ENCODE peak calls at places on chromosomes 12 and 14, in nine cellular contexts. P, Q, N, Y, M, C, J, A and V are unnamed samples. For H3K4me1, the result is how much of the 10 kb centered on the place peaks cover.

GRCh38 chr14:64444984-64445845 is 20.1 kb upstream of the AKAP5 start:
- DNase-seq in P (no peak), Q (peak), N (no peak), Y (no peak), M (peak), C (peak), J (no peak), A (peak), V (peak)

GRCh38 chr12:66287275-66287674 is 15.0 kb upstream of the HELB start:
- DNase-seq in P (no peak), Q (no peak), N (no peak), Y (no peak), M (no peak), C (no peak), J (no peak), A (no peak), V (no peak)

GRCh38 chr12:68844788-68845695 is 37.1 kb downstream of the MDM2 start:
- DNase-seq in P (no peak), Q (no peak), N (peak), Y (no peak), M (no peak), C (no peak), J (no peak), A (no peak), V (no peak)

GRCh38 chr14:74612346-74613021 is 447 bp upstream of the LTBP2 start:
- DNase-seq in P (peak), Q (peak), N (peak), Y (peak), M (peak), C (peak), J (peak), A (peak), V (peak)

GRCh38 chr12:52419656-52420055 is 13.5 kb upstream of the KRT82 start:
- DNase-seq in P (no peak), Q (no peak), N (no peak), Y (no peak), M (no peak), C (peak), J (no peak), A (no peak), V (no peak)

GRCh38 chr12:101707131-101707782 is 9.8 kb downstream of the CHPT1 start:
- DNase-seq in P (no peak), Q (peak), N (no peak), Y (no peak), M (no peak), C (peak), J (no peak), A (no peak), V (no peak)

GRCh38 chr12:59595097-59595496 is 732 bp upstream of the SLC16A7 start:
- DNase-seq in P (no peak), Q (no peak), N (no peak), Y (no peak), M (no peak), C (no peak), J (no peak), A (no peak), V (no peak)

GRCh38 chr12:5665615-5666014 is 233.7 kb downstream of the NTF3 start:
- DNase-seq in P (no peak), Q (peak), N (no peak), Y (no peak), M (no peak), C (peak), J (no peak), A (no peak), V (no peak)

GRCh38 chr14:45177081-45177480 is 41.4 kb downstream of the FANCM start:
- DNase-seq in P (no peak), Q (peak), N (no peak), Y (no peak), M (no peak), C (peak), J (no peak), A (no peak), V (no peak)

GRCh38 chr12:131159660-131160059 is 206.0 kb downstream of the ADGRD1 start:
- DNase-seq in P (no peak), Q (no peak), N (no peak), Y (no peak), M (no peak), C (no peak), J (no peak), A (no peak), V (no peak)

GRCh38 chr12:52389313-52390207 is 4.1 kb upstream of the KRT84 start:
- DNase-seq in P (no peak), Q (no peak), N (no peak), Y (no peak), M (no peak), C (peak), J (no peak), A (no peak), V (no peak)

GRCh38 chr14:50366115-50366514 is 30.6 kb downstream of the CDKL1 start:
- DNase-seq in P (no peak), Q (peak), N (no peak), Y (peak), M (peak), C (no peak), J (peak), A (no peak), V (no peak)

GRCh38 chr12:93223440-93224426 is 154.0 kb upstream of the NUDT4 start:
- DNase-seq in P (no peak), Q (no peak), N (no peak), Y (no peak), M (no peak), C (no peak), J (no peak), A (peak), V (no peak)

GRCh38 chr12:64943686-64944085 is 119.2 kb downstream of the TBC1D30 start:
- DNase-seq in P (no peak), Q (no peak), N (no peak), Y (no peak), M (no peak), C (peak), J (no peak), A (no peak), V (no peak)

GRCh38 chr12:42834062-42834461 is 244.5 kb upstream of the PRICKLE1 start:
- DNase-seq in P (no peak), Q (no peak), N (no peak), Y (no peak), M (no peak), C (no peak), J (no peak), A (no peak), V (no peak)

GRCh38 chr14:50116986-50117385 is 614 bp upstream of the VCPKMT start:
- DNase-seq in P (no peak), Q (no peak), N (no peak), Y (no peak), M (no peak), C (no peak), J (no peak), A (no peak), V (no peak)

GRCh38 chr12:52541709-52542108 is 11.2 kb downstream of the KRT71 start:
- DNase-seq in P (no peak), Q (no peak), N (no peak), Y (no peak), M (no peak), C (no peak), J (no peak), A (no peak), V (no peak)

GRCh38 chr14:83096092-83096491 is 1562.4 kb upstream of the SEL1L start:
- DNase-seq in P (no peak), Q (peak), N (no peak), Y (no peak), M (no peak), C (no peak), J (no peak), A (no peak), V (no peak)

GRCh38 chr12:70920251-70920851 is at the start of gene PTPRR:
- DNase-seq in P (no peak), Q (no peak), N (peak), Y (no peak), M (no peak), C (no peak), J (no peak), A (no peak), V (peak)

GRCh38 chr14:96187216-96188050 is 17.2 kb upstream of the BDKRB2 start:
- DNase-seq in P (no peak), Q (peak), N (no peak), Y (no peak), M (no peak), C (peak), J (no peak), A (no peak), V (no peak)

GRCh38 chr12:50111693-50112455 is at the start of gene COX14:
- DNase-seq in P (peak), Q (peak), N (peak), Y (peak), M (peak), C (peak), J (peak), A (peak), V (peak)

GRCh38 chr12:50111417-50111692 is 681 bp upstream of the COX14 start:
- DNase-seq in P (no peak), Q (no peak), N (no peak), Y (no peak), M (no peak), C (peak), J (no peak), A (no peak), V (no peak)

GRCh38 chr12:50110762-50111416 is 1.1 kb upstream of the COX14 start:
- DNase-seq in P (peak), Q (peak), N (peak), Y (peak), M (peak), C (no peak), J (peak), A (no peak), V (peak)

GRCh38 chr12:50110127-50110761 is 1.8 kb upstream of the COX14 start:
- DNase-seq in P (peak), Q (no peak), N (peak), Y (peak), M (peak), C (no peak), J (peak), A (no peak), V (no peak)

DNA sequence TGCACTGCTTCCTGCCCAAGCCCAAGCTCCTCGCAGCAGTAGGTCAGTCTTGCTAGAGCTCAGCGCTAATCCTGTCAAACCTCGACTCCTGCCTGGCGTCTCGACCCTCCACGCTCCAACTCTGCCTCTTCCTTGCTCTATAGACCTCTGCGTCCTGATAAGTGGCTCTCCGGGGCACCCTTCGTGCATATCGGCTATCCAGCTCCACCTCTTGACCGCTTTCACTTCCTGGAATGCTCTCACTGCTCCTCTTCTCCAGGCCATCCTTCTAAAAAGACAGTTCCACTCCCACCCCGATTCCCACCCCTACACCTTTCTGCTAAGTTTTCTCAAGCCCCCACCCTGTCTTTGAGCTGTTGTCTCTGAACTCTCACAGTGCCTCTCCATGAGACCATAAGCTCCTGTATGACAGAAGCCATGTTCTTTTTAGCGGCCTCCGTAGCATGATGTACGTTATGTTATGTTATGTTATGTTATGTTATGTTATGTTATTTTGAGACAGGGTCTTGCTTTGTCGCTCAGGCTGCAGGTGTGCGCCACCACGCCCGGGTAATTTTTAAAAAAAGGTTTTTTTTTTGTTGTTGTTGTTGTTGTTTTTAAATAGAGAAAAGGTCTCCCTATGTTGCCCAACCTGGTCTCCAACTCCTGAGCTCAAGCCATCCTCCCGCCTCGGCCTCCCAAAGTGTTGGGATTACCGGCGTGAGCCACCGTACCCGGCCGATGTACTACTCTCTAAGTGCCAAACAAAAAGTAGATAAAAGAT is 601 bp downstream of the COX14 start:
- DNase-seq in P (no peak), Q (no peak), N (peak), Y (no peak), M (no peak), C (no peak), J (no peak), A (no peak), V (no peak)
- H3K4me1 ChIP-seq in P (under half), Q (under half), N (under half), Y (under half), M (under half), C (under half), J (half or more), A (under half), V (under half)

DNA sequence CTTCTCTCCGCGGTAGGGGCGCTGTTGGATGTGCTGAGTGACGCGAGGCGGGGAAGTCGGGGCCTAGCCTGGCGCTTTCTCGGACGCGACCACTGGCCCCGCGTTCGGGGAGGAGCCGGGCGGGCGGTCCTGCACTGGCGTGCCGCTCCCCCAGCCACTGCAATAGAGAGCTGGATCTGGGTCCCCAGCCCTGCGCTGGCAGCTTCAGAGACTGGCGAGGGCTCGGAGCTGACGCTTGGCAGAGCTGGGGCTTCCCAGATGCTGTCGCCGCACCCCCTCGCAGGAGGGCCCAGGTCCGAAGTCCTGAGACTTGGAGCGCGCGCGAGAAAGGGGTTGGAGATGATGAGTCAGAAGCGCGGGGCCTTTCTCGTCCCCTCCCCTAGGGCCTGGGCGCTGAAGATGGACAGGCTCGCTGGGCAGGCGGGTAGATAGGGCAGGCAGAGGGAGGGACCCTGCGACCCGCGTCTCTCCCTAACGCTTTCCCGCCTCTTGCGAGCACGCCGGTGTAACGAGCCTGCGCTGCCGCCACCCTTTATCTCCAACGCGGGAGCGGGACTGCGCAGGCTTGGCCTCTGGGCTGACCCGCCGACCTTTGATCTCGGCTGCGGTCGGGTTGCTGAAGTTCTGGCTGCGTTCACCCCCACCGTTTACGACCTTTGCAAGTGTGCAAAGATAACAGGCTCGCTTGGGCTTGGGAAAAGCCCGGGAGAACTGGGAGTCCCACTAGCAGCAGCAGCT is 3.0 kb downstream of the TMEM253 start:
- DNase-seq in P (peak), Q (peak), N (peak), Y (peak), M (peak), C (peak), J (peak), A (peak), V (peak)
- TF ChIP-seq CTCF in P (peak), Q (peak), N (peak), Y (peak), M (peak), C (peak), J (peak), A (peak), V (peak)

GRCh38 chr12:110284597-110284996 is 3.5 kb downstream of the ATP2A2 start:
- DNase-seq in P (no peak), Q (no peak), N (no peak), Y (no peak), M (no peak), C (no peak), J (no peak), A (no peak), V (no peak)

GRCh38 chr12:110280784-110281548 is at the start of gene ATP2A2:
- DNase-seq in P (peak), Q (peak), N (peak), Y (peak), M (peak), C (peak), J (peak), A (peak), V (peak)

GRCh38 chr12:110281549-110282342 is 699 bp downstream of the ATP2A2 start:
- DNase-seq in P (peak), Q (peak), N (peak), Y (no peak), M (peak), C (no peak), J (peak), A (peak), V (peak)

GRCh38 chr12:110282956-110283817 is 2.1 kb downstream of the ATP2A2 start:
- DNase-seq in P (no peak), Q (no peak), N (no peak), Y (no peak), M (no peak), C (no peak), J (no peak), A (no peak), V (no peak)

DNA sequence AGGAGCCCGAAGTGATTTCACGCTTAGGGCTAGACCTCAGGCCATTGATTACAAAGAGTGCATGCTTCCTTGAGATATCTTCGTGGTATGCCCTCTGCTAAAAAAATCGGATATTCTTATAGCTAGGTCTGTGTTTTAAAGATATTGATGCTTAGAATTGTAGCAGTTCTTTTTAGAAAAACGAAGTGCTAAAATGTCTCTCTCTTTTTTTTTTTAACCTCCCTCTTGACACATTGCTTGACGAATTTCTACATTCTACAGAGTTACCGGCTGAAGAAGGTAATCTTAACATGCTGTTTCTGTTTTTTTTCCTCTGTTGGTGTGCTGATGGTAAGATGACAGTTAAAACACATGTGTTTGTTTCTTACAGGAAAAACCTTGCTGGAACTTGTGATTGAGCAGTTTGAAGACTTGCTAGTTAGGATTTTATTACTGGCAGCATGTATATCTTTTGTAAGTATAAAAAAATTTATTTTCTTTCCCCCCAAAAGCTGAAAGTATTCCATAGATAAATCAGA is 1.4 kb downstream of the ATP2A2 start:
- DNase-seq in P (no peak), Q (no peak), N (no peak), Y (no peak), M (no peak), C (no peak), J (no peak), A (no peak), V (no peak)
- H3K4me1 ChIP-seq in P (under half), Q (under half), N (under half), Y (under half), M (under half), C (under half), J (under half), A (under half), V (under half)

GRCh38 chr12:105281694-105282049 is 45.7 kb upstream of the APPL2 start:
- DNase-seq in P (no peak), Q (no peak), N (no peak), Y (no peak), M (no peak), C (no peak), J (no peak), A (no peak), V (no peak)

GRCh38 chr12:105275997-105276760 is 40.2 kb upstream of the APPL2 start:
- DNase-seq in P (no peak), Q (no peak), N (no peak), Y (no peak), M (no peak), C (no peak), J (no peak), A (no peak), V (no peak)

GRCh38 chr12:105280966-105281693 is 45.2 kb upstream of the APPL2 start:
- DNase-seq in P (no peak), Q (no peak), N (no peak), Y (peak), M (no peak), C (no peak), J (no peak), A (peak), V (no peak)

GRCh38 chr12:105279460-105280056 is 43.6 kb upstream of the APPL2 start:
- DNase-seq in P (no peak), Q (no peak), N (peak), Y (no peak), M (peak), C (no peak), J (peak), A (peak), V (no peak)

DNA sequence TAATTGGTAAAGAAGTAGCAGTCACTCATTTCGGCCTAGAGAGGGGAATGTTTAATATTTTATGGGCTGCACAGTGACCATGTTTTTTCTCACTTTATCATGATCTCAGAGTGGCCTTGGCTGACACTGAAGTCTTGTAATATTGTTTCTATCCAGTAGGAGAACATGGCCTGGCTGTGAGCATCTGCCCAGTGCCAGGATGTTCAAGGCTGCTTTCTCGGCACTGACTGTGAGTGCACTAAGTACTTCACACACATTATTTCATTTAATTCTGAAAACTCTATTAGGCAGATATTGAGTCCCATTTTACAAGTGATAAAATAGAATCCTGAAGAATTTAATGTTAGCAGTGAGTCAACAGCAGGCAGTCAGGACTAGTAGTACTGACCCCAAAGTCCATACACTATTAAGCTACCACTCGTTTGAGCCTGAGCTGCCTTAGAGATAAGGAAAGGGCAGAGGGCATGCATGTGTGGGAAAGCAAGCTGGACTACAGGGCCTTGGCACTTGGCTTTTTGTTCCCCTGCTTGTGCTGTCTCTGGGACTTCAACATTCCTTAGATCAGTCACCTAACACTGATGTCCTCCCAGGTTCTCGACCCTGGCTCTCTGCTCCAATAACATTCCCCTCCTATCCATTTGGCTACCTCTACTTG is 42.2 kb upstream of the APPL2 start:
- DNase-seq in P (no peak), Q (peak), N (no peak), Y (no peak), M (no peak), C (no peak), J (no peak), A (peak), V (no peak)
- TF ChIP-seq CTCF in P (no peak), Q (peak), N (no peak), Y (peak), M (no peak), C (peak), J (no peak), A (peak), V (no peak)

DNA sequence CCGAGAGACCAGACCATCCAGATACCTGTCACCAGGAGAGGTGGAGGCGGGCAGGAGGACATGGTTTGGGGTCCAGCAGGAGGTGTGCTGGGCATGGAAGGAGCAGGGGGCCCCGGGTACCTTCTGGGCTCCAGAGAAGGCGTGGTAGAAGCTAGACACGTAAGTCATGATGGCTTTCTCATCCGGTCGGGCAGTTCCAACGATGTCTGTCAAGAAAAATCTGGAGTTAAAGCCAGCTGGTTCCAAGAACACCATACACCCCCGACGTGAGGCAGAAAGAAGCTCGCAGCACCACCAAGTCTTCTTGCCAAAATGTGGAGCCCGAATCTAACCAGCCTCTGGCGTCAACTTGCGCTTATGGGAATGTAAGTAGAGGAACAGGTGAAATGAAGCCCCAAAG is 76.7 kb downstream of the ACTN1 start:
- DNase-seq in P (no peak), Q (no peak), N (no peak), Y (no peak), M (no peak), C (no peak), J (no peak), A (no peak), V (no peak)
- H3K4me1 ChIP-seq in P (under half), Q (under half), N (under half), Y (under half), M (under half), C (under half), J (under half), A (under half), V (under half)

GRCh38 chr14:90256354-90257131 is at the start of gene PSMC1:
- DNase-seq in P (peak), Q (peak), N (peak), Y (peak), M (peak), C (peak), J (peak), A (peak), V (peak)
- TF ChIP-seq CTCF in P (no peak), Q (no peak), N (peak), Y (no peak), M (no peak), C (no peak), J (no peak), A (no peak), V (no peak)